ENCODE peak calls at places on chromosomes 5 and 9, in six cellular contexts. A, V, E, U, O and K are unnamed samples.

GRCh38 chr5:159218595-159219023 is 9.3 kb upstream of the RNF145 start:
- DNase-seq in A (no peak), V (no peak), E (no peak), U (no peak), O (no peak), K (no peak)

GRCh38 chr9:72623156-72623555 is 101.7 kb downstream of the TMC1 start:
- DNase-seq in A (no peak), V (no peak), E (no peak), U (no peak), O (no peak), K (no peak)

GRCh38 chr9:78539904-78540303 is 243.0 kb downstream of the PSAT1 start:
- DNase-seq in A (peak), V (peak), E (no peak), U (peak), O (no peak), K (no peak)

GRCh38 chr5:137617806-137618205 is 118.1 kb downstream of the KLHL3 start:
- DNase-seq in A (no peak), V (peak), E (no peak), U (no peak), O (no peak), K (no peak)

GRCh38 chr5:110853267-110853666 is 114.5 kb downstream of the SLC25A46 start:
- DNase-seq in A (no peak), V (no peak), E (no peak), U (no peak), O (no peak), K (no peak)

GRCh38 chr5:138035605-138036537 is 3.0 kb upstream of the FAM13B start:
- DNase-seq in A (peak), V (peak), E (peak), U (peak), O (peak), K (peak)

GRCh38 chr5:40273936-40274335 is 405.8 kb upstream of the PTGER4 start:
- DNase-seq in A (no peak), V (no peak), E (no peak), U (no peak), O (no peak), K (no peak)

GRCh38 chr5:65760504-65761275 is 38.7 kb downstream of the NLN start:
- DNase-seq in A (peak), V (peak), E (peak), U (no peak), O (peak), K (peak)

GRCh38 chr9:17942498-17942897 is 363.6 kb downstream of the SH3GL2 start:
- DNase-seq in A (no peak), V (no peak), E (no peak), U (no peak), O (no peak), K (no peak)

GRCh38 chr5:128534729-128535128 is 3.3 kb downstream of the FBN2 start:
- DNase-seq in A (no peak), V (no peak), E (no peak), U (peak), O (no peak), K (peak)

GRCh38 chr5:180235846-180236245 is 26.8 kb upstream of the RASGEF1C start:
- DNase-seq in A (no peak), V (no peak), E (no peak), U (no peak), O (no peak), K (no peak)

GRCh38 chr5:148640471-148640870 is 13.9 kb downstream of the HTR4 start:
- DNase-seq in A (no peak), V (no peak), E (no peak), U (no peak), O (no peak), K (no peak)

GRCh38 chr9:134396258-134396742 is 70.0 kb downstream of the RXRA start:
- DNase-seq in A (no peak), V (no peak), E (no peak), U (no peak), O (peak), K (no peak)

GRCh38 chr5:80055491-80056170 is 20.5 kb downstream of the THBS4 start:
- DNase-seq in A (no peak), V (no peak), E (no peak), U (peak), O (no peak), K (no peak)

GRCh38 chr5:105506692-105507277 is 1944.2 kb upstream of the NUDT12 start:
- DNase-seq in A (no peak), V (peak), E (no peak), U (no peak), O (no peak), K (no peak)

GRCh38 chr5:20649966-20650365 is 662.0 kb upstream of the CDH18 start:
- DNase-seq in A (no peak), V (no peak), E (no peak), U (no peak), O (no peak), K (no peak)

GRCh38 chr5:75567710-75568109 is 43.5 kb upstream of the ANKDD1B start:
- DNase-seq in A (no peak), V (peak), E (no peak), U (no peak), O (no peak), K (no peak)

GRCh38 chr5:151202381-151203139 is 21.3 kb downstream of the CCDC69 start:
- DNase-seq in A (peak), V (peak), E (no peak), U (no peak), O (no peak), K (no peak)

GRCh38 chr9:15157371-15157770 is 149.6 kb downstream of the TTC39B start:
- DNase-seq in A (peak), V (no peak), E (no peak), U (no peak), O (no peak), K (no peak)

GRCh38 chr5:76384705-76385104 is 18.4 kb upstream of the IQGAP2 start:
- DNase-seq in A (no peak), V (no peak), E (no peak), U (no peak), O (no peak), K (no peak)

GRCh38 chr5:59357421-59357977 is 536.0 kb downstream of the PDE4D start:
- DNase-seq in A (no peak), V (no peak), E (no peak), U (no peak), O (no peak), K (peak)

GRCh38 chr5:120734033-120734432 is 269.9 kb downstream of the PRR16 start:
- DNase-seq in A (no peak), V (no peak), E (no peak), U (no peak), O (no peak), K (peak)

GRCh38 chr9:89794918-89795317 is 190.1 kb downstream of the GADD45G start:
- DNase-seq in A (no peak), V (no peak), E (no peak), U (no peak), O (no peak), K (no peak)

GRCh38 chr5:76733049-76733417 is 17.1 kb downstream of the F2R start:
- DNase-seq in A (no peak), V (no peak), E (peak), U (no peak), O (peak), K (no peak)

GRCh38 chr9:89776795-89777194 is 172.0 kb downstream of the GADD45G start:
- DNase-seq in A (no peak), V (no peak), E (no peak), U (no peak), O (no peak), K (no peak)

GRCh38 chr5:178991190-178992145 is 3.7 kb downstream of the GRM6 start:
- DNase-seq in A (no peak), V (no peak), E (no peak), U (no peak), O (no peak), K (no peak)

GRCh38 chr9:20358201-20358600 is 264.1 kb downstream of the MLLT3 start:
- DNase-seq in A (no peak), V (no peak), E (no peak), U (no peak), O (no peak), K (no peak)

GRCh38 chr9:90942555-90942954 is 140.9 kb downstream of the SYK start:
- DNase-seq in A (no peak), V (no peak), E (no peak), U (peak), O (no peak), K (no peak)

GRCh38 chr5:138668981-138669380 is 84.2 kb upstream of the CTNNA1 start:
- DNase-seq in A (no peak), V (no peak), E (no peak), U (no peak), O (no peak), K (no peak)

GRCh38 chr9:114132550-114132918 is 22.8 kb upstream of the COL27A1 start:
- DNase-seq in A (no peak), V (no peak), E (no peak), U (no peak), O (no peak), K (no peak)

GRCh38 chr5:10229306-10230048 is 20.2 kb downstream of the ATPSCKMT start:
- DNase-seq in A (peak), V (peak), E (no peak), U (no peak), O (no peak), K (no peak)